ENCODE peak calls at places on chromosome 4, in six cellular contexts. N is A549, B is uterus, S is transverse colon, K is heart left ventricle, P is gastrocnemius medialis. H is an unnamed sample. For H3K4me1, the result is how much of the 10 kb centered on the place peaks cover.

GRCh38 chr4:107721436-107722090 is 1.5 kb upstream of the PAPSS1 start:
- DNase-seq in P (no peak), N (no peak), K (peak), S (peak), B (peak), H (no peak)

GRCh38 chr4:183182873-183183725 is 84.0 kb downstream of the WWC2 start:
- DNase-seq in B (peak), S (no peak), K (no peak), P (peak), N (peak), H (no peak)

GRCh38 chr4:61011051-61011450 is 189.1 kb upstream of the ADGRL3 start:
- DNase-seq in K (no peak), P (no peak), S (no peak), N (no peak), B (no peak), H (no peak)

GRCh38 chr4:76198411-76199237 is 15.0 kb downstream of the SCARB2 start:
- DNase-seq in B (peak), P (peak), S (peak), N (peak), K (peak), H (peak)

GRCh38 chr4:119958983-119959382 is 107.7 kb downstream of the MAD2L1 start:
- DNase-seq in S (no peak), P (no peak), N (no peak), B (no peak), K (no peak), H (no peak)

GRCh38 chr4:1330761-1331590 is 16.0 kb upstream of the UVSSA start:
- DNase-seq in K (no peak), S (no peak), N (no peak), B (no peak), P (no peak), H (no peak)

GRCh38 chr4:173700650-173701049 is 170.6 kb upstream of the HAND2 start:
- DNase-seq in K (no peak), S (no peak), B (no peak), N (no peak), P (no peak), H (no peak)

GRCh38 chr4:25770844-25771243 is 91.9 kb downstream of the SEL1L3 start:
- DNase-seq in P (no peak), K (no peak), B (no peak), N (no peak), S (no peak), H (no peak)

GRCh38 chr4:26823583-26823982 is 37.1 kb upstream of the STIM2 start:
- DNase-seq in B (no peak), N (no peak), P (no peak), K (no peak), S (no peak), H (no peak)

GRCh38 chr4:78336093-78336943 is 215.3 kb upstream of the ANXA3 start:
- DNase-seq in P (no peak), S (no peak), N (no peak), B (no peak), K (no peak), H (no peak)

GRCh38 chr4:18105023-18106011 is 83.8 kb upstream of the LCORL start:
- DNase-seq in N (no peak), K (no peak), B (no peak), P (no peak), S (no peak), H (no peak)

GRCh38 chr4:148044889-148045352 is 313.0 kb downstream of the ARHGAP10 start:
- DNase-seq in P (no peak), N (peak), S (no peak), B (no peak), K (no peak), H (no peak)

GRCh38 chr4:144831971-144832370 is 186.0 kb downstream of the HHIP start:
- DNase-seq in N (no peak), B (no peak), P (no peak), K (no peak), S (no peak), H (no peak)

GRCh38 chr4:31343058-31343457 is 622.9 kb downstream of the PCDH7 start:
- DNase-seq in N (no peak), B (no peak), K (no peak), P (no peak), S (no peak), H (no peak)

GRCh38 chr4:139084425-139085093 is 69.0 kb downstream of the NOCT start:
- DNase-seq in B (no peak), K (no peak), S (no peak), N (no peak), P (no peak), H (no peak)

DNA sequence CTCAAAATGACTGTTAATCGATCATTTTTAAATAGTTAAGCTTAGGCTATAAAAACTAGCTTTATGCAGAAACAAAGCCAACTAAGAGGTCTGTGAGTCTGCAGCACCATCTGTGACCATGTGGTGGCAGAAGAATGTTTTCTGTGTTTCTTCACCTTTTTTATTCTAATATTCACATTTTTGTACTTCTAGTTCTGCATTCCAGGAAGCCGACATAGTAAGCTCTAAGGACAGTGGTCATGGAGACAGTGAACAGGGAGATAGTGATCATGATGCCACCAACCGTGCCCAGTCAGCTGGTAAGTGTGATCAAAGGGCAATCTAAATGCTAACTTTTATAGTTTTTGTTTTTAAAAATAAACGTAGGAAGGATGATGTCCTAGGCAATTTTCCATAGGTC is 5.6 kb downstream of the PCDH10 start:
- DNase-seq in B (no peak), P (no peak), S (no peak), N (peak), K (no peak), H (no peak)
- TF ChIP-seq CTCF in B (no peak), P (no peak), S (peak), N (peak), K (peak), H (peak)

DNA sequence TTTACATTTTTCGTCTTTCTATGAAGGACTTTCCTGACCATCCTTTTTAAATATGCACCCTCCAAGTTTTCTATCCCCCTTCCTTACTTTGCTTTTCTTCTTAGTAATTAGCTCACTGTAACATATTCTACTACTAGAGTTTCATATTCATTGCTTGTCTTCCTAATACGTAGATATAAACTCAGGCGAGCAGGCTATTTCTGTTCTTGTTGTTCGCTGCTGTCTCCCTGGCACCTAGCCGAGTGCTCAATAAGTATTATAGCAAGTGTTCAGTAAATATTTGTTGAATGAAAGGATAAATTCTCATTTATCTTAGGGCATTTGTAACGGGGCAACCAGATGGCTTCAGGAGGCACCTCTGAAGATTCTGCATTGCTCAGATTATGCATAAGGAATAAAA is 6.8 kb upstream of the RHOH start:
- DNase-seq in K (peak), N (peak), B (no peak), P (no peak), S (no peak), H (no peak)
- H3K4me1 ChIP-seq in K (under half), N (half or more), B (under half), P (under half), S (under half), H (under half)

GRCh38 chr4:121666091-121666679 is 30.6 kb downstream of the ANXA5 start:
- DNase-seq in N (no peak), S (no peak), K (no peak), B (no peak), P (peak), H (no peak)
- TF ChIP-seq POLR2A in N (no peak), S (no peak), K (no peak), B (no peak), P (no peak), H (no peak)

GRCh38 chr4:140595065-140595464 is 26.3 kb upstream of the UCP1 start:
- DNase-seq in N (peak), B (no peak), P (no peak), S (peak), K (no peak), H (no peak)
- TF ChIP-seq CTCF in N (peak), B (no peak), P (no peak), S (peak), K (peak), H (peak)

GRCh38 chr4:123248260-123248659 is 148.3 kb upstream of the SPRY1 start:
- DNase-seq in K (no peak), N (no peak), B (no peak), S (no peak), P (no peak), H (no peak)

GRCh38 chr4:123246085-123246484 is 150.5 kb upstream of the SPRY1 start:
- DNase-seq in N (no peak), K (no peak), B (no peak), P (no peak), S (no peak), H (no peak)

GRCh38 chr4:123244233-123244632 is 152.4 kb upstream of the SPRY1 start:
- DNase-seq in N (peak), B (peak), P (peak), K (peak), S (peak), H (peak)

GRCh38 chr4:123250843-123251242 is 145.8 kb upstream of the SPRY1 start:
- DNase-seq in P (no peak), N (no peak), K (peak), B (peak), S (no peak), H (no peak)

GRCh38 chr4:123249821-123250220 is 146.8 kb upstream of the SPRY1 start:
- DNase-seq in S (no peak), K (no peak), B (no peak), N (no peak), P (no peak), H (no peak)
- H3K4me1 ChIP-seq in S (under half), K (half or more), B (under half), N (under half), P (under half), H (under half)

GRCh38 chr4:10077492-10078335 is 38.9 kb downstream of the WDR1 start:
- DNase-seq in B (peak), K (no peak), P (no peak), N (no peak), S (no peak), H (no peak)

GRCh38 chr4:10074767-10075105 is 41.9 kb downstream of the WDR1 start:
- DNase-seq in K (no peak), P (no peak), N (peak), S (no peak), B (peak), H (peak)

GRCh38 chr4:10077101-10077491 is 39.5 kb downstream of the WDR1 start:
- DNase-seq in K (no peak), S (no peak), N (no peak), P (no peak), B (peak), H (no peak)

GRCh38 chr4:10075158-10075863 is 41.3 kb downstream of the WDR1 start:
- DNase-seq in P (no peak), S (no peak), N (no peak), K (no peak), B (peak), H (no peak)

GRCh38 chr4:10075953-10076391 is 40.6 kb downstream of the WDR1 start:
- DNase-seq in S (no peak), P (no peak), K (no peak), N (no peak), B (peak), H (no peak)
- TF ChIP-seq POLR2A in S (no peak), P (no peak), K (no peak), N (no peak), B (no peak), H (no peak)

DNA sequence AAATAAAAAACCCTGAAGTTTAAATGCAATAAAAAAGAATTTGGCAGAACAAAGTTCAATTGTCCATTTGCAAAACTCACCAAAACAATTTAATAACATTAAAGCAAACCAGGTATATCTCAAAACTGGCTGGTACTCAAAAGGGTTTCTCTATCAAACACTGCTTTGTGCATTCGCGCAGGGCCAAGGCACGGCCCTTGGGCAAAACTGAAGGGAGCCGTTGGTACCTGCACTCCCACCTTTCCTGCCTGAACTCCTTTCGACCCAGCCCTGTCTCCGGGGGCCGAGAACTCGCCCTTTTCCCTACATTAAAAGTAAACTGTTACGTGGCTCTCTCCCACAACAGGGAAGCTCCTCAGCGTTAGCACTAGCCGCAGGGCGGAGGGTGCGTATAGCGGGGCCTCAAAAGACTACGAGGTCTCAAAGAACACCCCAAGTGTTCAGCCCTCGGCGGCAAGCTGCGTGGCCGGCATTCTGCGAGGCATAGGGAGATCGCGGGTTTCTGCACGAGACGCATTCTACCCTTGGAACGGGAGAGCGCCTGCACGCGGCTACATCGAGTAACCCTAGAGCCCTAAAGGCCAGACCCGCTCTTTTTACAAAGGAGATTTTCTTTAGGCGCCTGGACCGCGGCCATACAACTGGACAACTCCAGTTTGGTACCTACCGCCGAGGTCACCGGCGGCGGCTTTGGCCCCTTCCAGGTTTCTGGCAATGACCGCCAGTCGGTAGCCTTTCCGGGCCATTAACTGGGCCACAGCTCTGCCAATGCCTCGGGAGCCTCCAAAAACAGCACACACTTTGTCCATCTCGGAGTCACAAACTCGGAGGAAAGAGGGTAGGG is 552 bp downstream of the CBR4 start:
- DNase-seq in K (peak), P (peak), N (peak), S (peak), B (peak), H (peak)
- TF ChIP-seq CTCF in K (no peak), P (no peak), N (peak), S (no peak), B (no peak), H (no peak)

DNA sequence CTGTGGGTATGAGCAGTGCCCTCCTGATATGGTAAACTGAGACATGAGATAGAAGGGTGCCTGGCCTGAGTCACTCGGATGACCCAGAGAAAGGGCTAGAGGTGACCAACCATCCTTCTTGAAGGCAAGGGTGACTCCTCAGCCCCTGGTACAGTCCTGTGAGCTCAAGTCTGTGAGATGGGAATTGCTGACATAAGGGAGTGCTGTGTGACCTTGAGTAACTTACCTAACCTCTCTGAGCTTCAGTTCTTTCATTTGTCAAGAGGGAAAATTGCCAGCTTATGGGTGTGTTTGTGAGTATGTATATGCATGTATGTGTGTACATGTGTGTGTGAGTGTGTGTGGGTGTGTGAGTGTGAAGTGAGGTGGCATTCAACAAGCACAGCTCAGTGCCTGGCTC is 210.4 kb upstream of the PSAPL1 start:
- DNase-seq in P (no peak), B (no peak), K (no peak), S (no peak), N (no peak), H (no peak)
- H3K4me1 ChIP-seq in P (under half), B (under half), K (under half), S (under half), N (under half), H (under half)

GRCh38 chr4:70637239-70637920 is 8.8 kb downstream of the ENAM start:
- DNase-seq in S (no peak), K (no peak), B (no peak), N (no peak), P (no peak), H (no peak)
- TF ChIP-seq POLR2A in S (no peak), K (no peak), B (no peak), N (no peak), P (no peak), H (no peak)

GRCh38 chr4:152459326-152459725 is 76.6 kb downstream of the FBXW7 start:
- DNase-seq in P (no peak), N (no peak), S (no peak), B (no peak), K (no peak), H (no peak)

GRCh38 chr4:152456609-152457008 is 79.3 kb downstream of the FBXW7 start:
- DNase-seq in P (no peak), N (no peak), K (no peak), B (no peak), S (no peak), H (no peak)

GRCh38 chr4:152451496-152451895 is 84.4 kb downstream of the FBXW7 start:
- DNase-seq in B (no peak), K (no peak), P (no peak), S (no peak), N (no peak), H (no peak)

GRCh38 chr4:152458801-152459302 is 77.0 kb downstream of the FBXW7 start:
- DNase-seq in S (no peak), N (no peak), P (no peak), B (no peak), K (no peak), H (no peak)

GRCh38 chr4:152454398-152455011 is 81.4 kb downstream of the FBXW7 start:
- DNase-seq in B (no peak), N (peak), P (no peak), S (no peak), K (no peak), H (no peak)
- TF ChIP-seq CTCF in B (no peak), N (peak), P (no peak), S (peak), K (peak), H (peak)

H was measured in right lobe of liver.